ENCODE peak calls at places on chromosomes 2 and 18, in nine cellular contexts. Q is naive thymus-derived CD4-positive, alpha-beta T cell; C is keratinocyte; D is lung; Y is MM.1S; F is testis; R is cardiac muscle cell; Z is left lung; G is heart right ventricle. U is an unnamed sample.

GRCh38 chr2:237894396-237894979 is 35.1 kb downstream of the RAMP1 start:
- DNase-seq in C (no peak), D (no peak), F (no peak), Y (no peak), Q (no peak), Z (no peak), R (no peak), G (no peak), U (no peak)

GRCh38 chr2:38178556-38179419 is 102.8 kb upstream of the CYP1B1 start:
- DNase-seq in R (no peak), C (no peak), D (no peak), Z (no peak), F (peak), Y (no peak), G (peak), Q (no peak), U (no peak)

GRCh38 chr2:197159681-197160211 is 150.8 kb downstream of the ANKRD44 start:
- DNase-seq in C (no peak), Z (no peak), Q (no peak), D (no peak), Y (no peak), G (no peak), F (no peak), R (no peak), U (no peak)

GRCh38 chr2:237152361-237152760 is 66.7 kb downstream of the COPS8 start:
- DNase-seq in F (no peak), Z (no peak), D (no peak), Q (no peak), C (no peak), R (no peak), Y (no peak), G (no peak), U (no peak)

GRCh38 chr2:38386377-38386776 is 9.3 kb upstream of the ATL2 start:
- DNase-seq in R (no peak), G (no peak), D (no peak), Y (no peak), Q (no peak), F (no peak), Z (no peak), C (no peak), U (no peak)

GRCh38 chr2:43133336-43133707 is 93.1 kb downstream of the ZFP36L2 start:
- DNase-seq in D (no peak), Y (no peak), F (no peak), Q (no peak), G (no peak), R (no peak), C (no peak), Z (no peak), U (no peak)

GRCh38 chr18:3935316-3935715 is 485.3 kb downstream of the TGIF1 start:
- DNase-seq in Y (no peak), G (no peak), Z (no peak), Q (no peak), R (no peak), F (no peak), D (no peak), C (no peak), U (no peak)

GRCh38 chr2:134623796-134624195 is 95.0 kb downstream of the TMEM163 start:
- DNase-seq in Z (no peak), F (no peak), Q (no peak), G (no peak), C (no peak), Y (no peak), D (no peak), R (no peak), U (no peak)

GRCh38 chr2:222288590-222289279 is 10.1 kb downstream of the PAX3 start:
- DNase-seq in C (no peak), Y (no peak), F (no peak), R (no peak), D (no peak), Z (no peak), Q (no peak), G (no peak), U (peak)

GRCh38 chr18:3453540-3454364 is 3.8 kb downstream of the TGIF1 start:
- DNase-seq in G (peak), R (peak), F (peak), C (no peak), Q (peak), D (peak), Z (peak), Y (peak), U (peak)

GRCh38 chr2:62266433-62267038 is 70.6 kb downstream of the B3GNT2 start:
- DNase-seq in Z (no peak), Q (no peak), F (no peak), C (no peak), D (no peak), G (no peak), Y (no peak), R (no peak), U (no peak)
- H3K4me3 ChIP-seq in Z (no peak), Q (no peak), F (no peak), C (no peak), D (no peak), G (no peak), Y (no peak), R (no peak), U (no peak)

GRCh38 chr2:174664084-174664759 is 66.6 kb upstream of the WIPF1 start:
- DNase-seq in Q (no peak), F (no peak), G (no peak), Z (no peak), D (no peak), Y (no peak), R (no peak), C (no peak), U (peak)
- H3K27ac ChIP-seq in Q (no peak), F (no peak), G (no peak), Z (no peak), D (no peak), Y (no peak), R (no peak), C (no peak), U (no peak)

GRCh38 chr2:232526296-232527055 is 516 bp downstream of the CHRND start:
- DNase-seq in Y (no peak), R (no peak), Q (no peak), Z (no peak), C (no peak), F (no peak), D (no peak), G (no peak), U (peak)
- H3K4me3 ChIP-seq in Y (no peak), R (no peak), Q (no peak), Z (no peak), C (no peak), F (no peak), D (no peak), G (no peak), U (no peak)

DNA sequence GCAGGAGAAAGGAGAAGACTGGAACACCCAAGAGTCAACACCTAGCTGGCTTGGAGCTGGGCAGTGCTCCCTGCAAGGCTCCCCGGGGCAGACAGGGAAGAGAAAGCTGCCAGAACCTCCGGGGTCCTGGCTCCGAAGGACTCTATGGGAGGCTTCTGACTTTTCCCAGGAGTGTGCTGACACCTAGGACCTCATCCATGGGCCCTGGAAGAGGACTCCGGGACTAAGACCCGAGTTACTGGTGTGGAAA is 37.8 kb upstream of the ATP6V1B1 start:
- DNase-seq in F (no peak), G (no peak), Q (no peak), D (no peak), Y (no peak), C (no peak), Z (no peak), R (no peak), U (no peak)
- H3K27ac ChIP-seq in F (no peak), G (peak), Q (no peak), D (no peak), Y (no peak), C (no peak), Z (no peak), R (no peak), U (no peak)

GRCh38 chr2:64607381-64607780 is 46.3 kb downstream of the SERTAD2 start:
- DNase-seq in R (no peak), G (no peak), Q (no peak), D (no peak), C (no peak), F (no peak), Z (no peak), Y (no peak), U (no peak)
- H3K4me3 ChIP-seq in R (no peak), G (peak), Q (no peak), D (no peak), C (no peak), F (no peak), Z (no peak), Y (no peak), U (no peak)

GRCh38 chr2:7020939-7021470 is 103.8 kb downstream of the RNF144A start:
- DNase-seq in F (no peak), R (no peak), Q (no peak), G (no peak), D (no peak), C (no peak), Y (no peak), Z (no peak), U (no peak)
- H3K27ac ChIP-seq in F (no peak), R (no peak), Q (no peak), G (no peak), D (no peak), C (no peak), Y (no peak), Z (no peak), U (no peak)

GRCh38 chr18:65753520-65753919 is 2.7 kb downstream of the CDH7 start:
- DNase-seq in Z (no peak), D (no peak), C (no peak), R (peak), Y (peak), F (peak), G (no peak), Q (no peak), U (no peak)
- H3K4me3 ChIP-seq in Z (no peak), D (no peak), C (no peak), R (no peak), Y (no peak), F (no peak), G (no peak), Q (no peak), U (no peak)

U was measured in right cardiac atrium.